ENCODE peak calls at places on chromosomes 4 and X, in eight cellular contexts. H, F, V, E, Q, T, W and G are unnamed samples.
A peak's percentile ranks its signal among the peaks of the same experiment; 100 is the strongest.

GRCh38 chr4:87574996-87575395 is 33.3 kb upstream of the DSPP start:
- DNase-seq in H (no peak), F (no peak), V (no peak), E (no peak), Q (no peak), T (no peak), W (no peak), G (no peak)

GRCh38 chr4:8353912-8354453 is 84.4 kb downstream of the HTRA3 start:
- DNase-seq in H (no peak), F (peak; percentile 79), V (no peak), E (no peak), Q (peak; percentile 2), T (no peak), W (no peak), G (no peak)

GRCh38 chrX:13064599-13065143 is 20.3 kb upstream of the FAM9C start:
- DNase-seq in H (no peak), F (no peak), V (no peak), E (no peak), Q (no peak), T (no peak), W (no peak), G (no peak)

GRCh38 chrX:86460760-86461159 is 312.5 kb downstream of the DACH2 start:
- DNase-seq in H (no peak), F (no peak), V (no peak), E (no peak), Q (no peak), T (no peak), W (no peak), G (no peak)

GRCh38 chrX:153966283-153966688 is 5.3 kb downstream of the HCFC1 start:
- DNase-seq in H (no peak), F (no peak), V (no peak), E (no peak), Q (no peak), T (no peak), W (no peak), G (no peak)

GRCh38 chr4:836003-836511 is 10.1 kb upstream of the CPLX1 start:
- DNase-seq in H (no peak), F (no peak), V (no peak), E (no peak), Q (no peak), T (no peak), W (no peak), G (no peak)

GRCh38 chr4:152606800-152607577 is 71.1 kb upstream of the FBXW7 start:
- DNase-seq in H (no peak), F (no peak), V (peak; percentile 40), E (no peak), Q (no peak), T (no peak), W (no peak), G (no peak)

GRCh38 chr4:120724656-120725055 is 197.9 kb downstream of the PRDM5 start:
- DNase-seq in H (no peak), F (no peak), V (no peak), E (no peak), Q (no peak), T (no peak), W (no peak), G (no peak)

GRCh38 chrX:130626521-130626920 is 224.7 kb downstream of the RBMX2 start:
- DNase-seq in H (no peak), F (no peak), V (no peak), E (no peak), Q (no peak), T (no peak), W (no peak), G (no peak)

GRCh38 chr4:89134775-89135319 is 23.5 kb downstream of the TIGD2 start:
- DNase-seq in H (no peak), F (no peak), V (no peak), E (peak; percentile 45), Q (no peak), T (no peak), W (no peak), G (no peak)

GRCh38 chrX:150060406-150060805 is 122.1 kb upstream of the EOLA2 start:
- DNase-seq in H (no peak), F (no peak), V (no peak), E (no peak), Q (no peak), T (no peak), W (no peak), G (no peak)

GRCh38 chrX:84363674-84364073 is 138.6 kb downstream of the HDX start:
- DNase-seq in H (no peak), F (no peak), V (no peak), E (no peak), Q (no peak), T (no peak), W (no peak), G (no peak)

DNA sequence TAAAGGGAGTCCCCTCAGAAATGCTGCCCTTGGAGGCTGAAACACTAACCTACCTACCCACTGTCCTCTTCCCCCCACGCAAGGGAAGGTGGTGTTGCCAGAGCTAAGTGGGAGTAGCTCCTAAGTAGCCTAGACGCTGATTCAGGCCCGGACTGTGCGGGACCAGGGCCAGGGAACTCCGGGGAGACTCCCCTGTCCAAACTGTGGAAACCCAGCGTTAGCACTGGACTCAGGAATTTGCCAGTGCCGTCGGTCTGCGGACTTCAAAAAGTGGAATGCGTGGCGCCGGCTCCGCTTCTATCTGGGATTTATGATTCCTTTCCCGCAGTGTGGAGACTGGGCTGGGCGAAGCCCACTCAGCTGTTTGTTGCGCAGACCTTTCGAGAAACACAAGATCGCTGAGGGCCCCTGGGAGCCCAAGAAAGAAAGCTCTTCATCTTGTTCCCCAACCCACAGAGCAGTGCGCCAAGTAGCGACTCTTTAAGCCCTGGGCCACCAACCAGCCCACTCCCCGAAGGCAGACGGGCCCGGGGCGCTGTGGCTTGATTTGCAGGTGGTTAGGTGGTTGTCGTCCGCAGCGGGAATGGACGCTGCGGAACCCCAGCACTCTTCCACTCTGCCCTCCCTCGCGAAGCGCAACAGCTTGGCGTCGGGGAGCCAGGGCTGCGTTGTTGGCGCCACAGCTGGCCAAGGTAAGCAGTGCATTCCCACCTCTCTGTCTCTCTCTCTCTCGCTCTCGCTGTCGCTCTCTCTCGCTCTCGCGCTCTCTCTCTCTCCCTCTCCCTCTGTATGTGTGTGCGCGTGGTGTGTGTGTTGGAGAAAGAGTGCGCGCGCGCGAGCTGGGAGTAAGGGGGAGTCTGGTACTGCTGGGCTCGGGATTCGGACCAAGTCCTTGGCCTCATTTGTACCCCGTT is 2.0 kb downstream of the TMEM255A start:
- DNase-seq in H (peak; percentile 47), F (peak; percentile 87), V (peak; percentile 81), E (peak; percentile 36), Q (peak; percentile 58), T (no peak), W (peak; percentile 77), G (peak; percentile 56)
- TF ChIP-seq CTCF in H (no peak), F (no peak), V (peak; percentile 57), E (peak; percentile 27), Q (peak; percentile 80), T (peak; percentile 30), W (peak; percentile 42), G (peak; percentile 29)

GRCh38 chrX:15493118-15494082 is at the start of gene PIR:
- DNase-seq in H (peak; percentile 88), F (peak; percentile 96), V (peak; percentile 97), E (peak; percentile 81), Q (peak; percentile 87), T (peak; percentile 86), W (peak; percentile 27), G (peak; percentile 93)
- TF ChIP-seq CTCF in H (no peak), F (no peak), V (peak; percentile 73), E (peak; percentile 55), Q (peak; percentile 55), T (peak; percentile 15), W (no peak), G (peak; percentile 27)

GRCh38 chr4:81116571-81116970 is 86.1 kb downstream of the BMP3 start:
- DNase-seq in H (no peak), F (no peak), V (no peak), E (no peak), Q (no peak), T (no peak), W (no peak), G (no peak)
- TF ChIP-seq CTCF in H (no peak), F (no peak), V (no peak), E (no peak), Q (no peak), T (no peak), W (no peak), G (no peak)

GRCh38 chr4:168864831-168865541 is 145.1 kb downstream of the CBR4 start:
- DNase-seq in H (no peak), F (no peak), V (peak; percentile 57), E (no peak), Q (no peak), T (no peak), W (no peak), G (no peak)
- TF ChIP-seq CTCF in H (no peak), F (no peak), V (peak; percentile 65), E (peak; percentile 39), Q (peak; percentile 43), T (no peak), W (no peak), G (no peak)

GRCh38 chr4:168550071-168550766 is 53.4 kb downstream of the PALLD start:
- DNase-seq in H (no peak), F (no peak), V (no peak), E (no peak), Q (no peak), T (no peak), W (no peak), G (no peak)
- TF ChIP-seq CTCF in H (no peak), F (no peak), V (peak; percentile 17), E (no peak), Q (no peak), T (no peak), W (no peak), G (no peak)

GRCh38 chrX:111100191-111100590 is 4.2 kb downstream of the PAK3 start:
- DNase-seq in H (peak; percentile 27), F (peak; percentile 88), V (peak; percentile 65), E (no peak), Q (peak; percentile 26), T (no peak), W (peak; percentile 16), G (peak; percentile 46)
- TF ChIP-seq CTCF in H (peak; percentile 27), F (no peak), V (peak; percentile 79), E (peak; percentile 28), Q (peak; percentile 62), T (peak; percentile 24), W (peak; percentile 31), G (peak; percentile 59)

GRCh38 chr4:4761128-4761991 is 98.1 kb upstream of the MSX1 start:
- DNase-seq in H (no peak), F (no peak), V (peak; percentile 79), E (no peak), Q (peak; percentile 52), T (no peak), W (no peak), G (no peak)
- TF ChIP-seq CTCF in H (no peak), F (no peak), V (peak; percentile 68), E (no peak), Q (peak; percentile 78), T (no peak), W (no peak), G (peak; percentile 40)

GRCh38 chrX:65586491-65586890 is 51.9 kb upstream of the LAS1L start:
- DNase-seq in H (no peak), F (peak; percentile 36), V (no peak), E (no peak), Q (no peak), T (no peak), W (no peak), G (no peak)
- TF ChIP-seq CTCF in H (no peak), F (no peak), V (no peak), E (no peak), Q (no peak), T (no peak), W (no peak), G (no peak)

GRCh38 chr4:144611850-144612249 is 34.1 kb upstream of the HHIP start:
- DNase-seq in H (no peak), F (no peak), V (peak; percentile 37), E (no peak), Q (peak; percentile 73), T (no peak), W (no peak), G (peak; percentile 5)
- TF ChIP-seq CTCF in H (no peak), F (no peak), V (peak; percentile 74), E (no peak), Q (peak; percentile 82), T (no peak), W (no peak), G (peak; percentile 35)

GRCh38 chr4:109298279-109299010 is 4.0 kb downstream of the COL25A1 start:
- DNase-seq in H (no peak), F (no peak), V (no peak), E (no peak), Q (peak; percentile 68), T (no peak), W (no peak), G (no peak)
- TF ChIP-seq CTCF in H (peak; percentile 36), F (no peak), V (peak; percentile 81), E (peak; percentile 31), Q (peak; percentile 63), T (peak; percentile 57), W (peak; percentile 44), G (peak; percentile 67)